ENCODE peak calls at places on chromosomes 12 and 14, in five cellular contexts. W is midbrain; B is effector memory CD8-positive, alpha-beta T cell; G is mucosa of gallbladder; E is activated CD4-positive, alpha-beta T cell treated with anti-CD3 and anti-CD28 coated beads for 48 hours. K is an unnamed sample.

GRCh38 chr12:112126000-112126431 is 656 bp downstream of the TRAFD1 start:
- DNase-seq in W (no peak), B (no peak), G (no peak), E (no peak), K (no peak)

GRCh38 chr12:22014041-22014782 is 31.8 kb upstream of the CMAS start:
- DNase-seq in W (no peak), B (no peak), G (no peak), E (no peak), K (no peak)

GRCh38 chr12:114444422-114445279 is 38.7 kb upstream of the TBX5 start:
- DNase-seq in W (no peak), B (no peak), G (no peak), E (no peak), K (no peak)

GRCh38 chr14:66635435-66635834 is 127.5 kb downstream of the GPHN start:
- DNase-seq in W (no peak), B (no peak), G (no peak), E (no peak), K (no peak)

GRCh38 chr14:103232831-103233319 is 101.2 kb upstream of the EIF5 start:
- DNase-seq in W (no peak), B (no peak), G (no peak), E (no peak), K (no peak)

GRCh38 chr14:20614038-20614840 is 23.1 kb upstream of the RNASE12 start:
- DNase-seq in W (no peak), B (no peak), G (no peak), E (peak; percentile 32), K (peak; percentile 22)

GRCh38 chr14:29668201-29668600 is 259.4 kb downstream of the PRKD1 start:
- DNase-seq in W (peak; percentile 51), B (no peak), G (no peak), E (no peak), K (no peak)

GRCh38 chr12:34396861-34397590 is 374.7 kb downstream of the ALG10 start:
- DNase-seq in W (no peak), B (no peak), G (peak; percentile 4), E (no peak), K (no peak)

GRCh38 chr14:106044949-106045596 is 518.7 kb downstream of the TMEM121 start:
- DNase-seq in W (no peak), B (peak; percentile 75), G (peak; percentile 50), E (peak; percentile 93), K (peak; percentile 85)

GRCh38 chr14:93936926-93937325 is 9.8 kb downstream of the FAM181A start:
- DNase-seq in W (no peak), B (no peak), G (no peak), E (no peak), K (no peak)

GRCh38 chr12:76720068-76720467 is 43.8 kb upstream of the ZDHHC17 start:
- DNase-seq in W (no peak), B (no peak), G (no peak), E (no peak), K (no peak)

GRCh38 chr12:93954160-93955112 is 193.9 kb upstream of the PLXNC1 start:
- DNase-seq in W (no peak), B (no peak), G (peak; percentile 14), E (no peak), K (no peak)

GRCh38 chr12:41521872-41522379 is 333.8 kb downstream of the PDZRN4 start:
- DNase-seq in W (no peak), B (no peak), G (no peak), E (no peak), K (no peak)

GRCh38 chr12:49232940-49233841 is 31.7 kb upstream of the TUBA1C start:
- DNase-seq in W (peak; percentile 81), B (no peak), G (peak; percentile 38), E (no peak), K (no peak)

GRCh38 chr14:24418492-24418873 is 11.0 kb downstream of the CBLN3 start:
- DNase-seq in W (no peak), B (no peak), G (peak; percentile 69), E (no peak), K (no peak)

GRCh38 chr14:85634205-85634604 is 104.3 kb downstream of the FLRT2 start:
- DNase-seq in W (no peak), B (no peak), G (no peak), E (no peak), K (no peak)

GRCh38 chr12:115194448-115194847 is 510.5 kb upstream of the TBX3 start:
- DNase-seq in W (no peak), B (no peak), G (no peak), E (no peak), K (no peak)